ENCODE peak calls at places on chromosome 13, in five cellular contexts. P is brain microvascular endothelial cell; U is activated T-helper 1 cell treated with anti-CD3 and anti-CD28 coated beads, Interleukin-12 subunit alpha, Interleukin-12 subunit beta, Interleukin-2, Interleukin-4 antibody, amounts not matched to agents 30 ng/mL and 10 ng/mL and 1 ng/mL, durations not matched to agents 14 hours and 24 hours and 36 hours; L is testis; S is heart right ventricle. Y is an unnamed sample.

GRCh38 chr13:113552786-113553540 is 31.6 kb upstream of the TFDP1 start:
- DNase-seq in P (no peak), U (no peak), L (peak), S (no peak), Y (no peak)

GRCh38 chr13:110965038-110965754 is 50.3 kb upstream of the ANKRD10 start:
- DNase-seq in P (peak), U (peak), L (no peak), S (no peak), Y (peak)

GRCh38 chr13:32407854-32408253 is 20.1 kb downstream of the N4BP2L1 start:
- DNase-seq in P (no peak), U (no peak), L (no peak), S (no peak), Y (no peak)

GRCh38 chr13:30737511-30738342 is 2.4 kb downstream of the ALOX5AP start:
- DNase-seq in P (no peak), U (no peak), L (no peak), S (no peak), Y (no peak)

GRCh38 chr13:95357875-95358274 is 56.6 kb upstream of the ABCC4 start:
- DNase-seq in P (no peak), U (no peak), L (no peak), S (no peak), Y (no peak)

GRCh38 chr13:94947392-94947791 is 235.0 kb upstream of the SOX21 start:
- DNase-seq in P (no peak), U (no peak), L (no peak), S (no peak), Y (no peak)

GRCh38 chr13:77345150-77345780 is 18.4 kb upstream of the MYCBP2 start:
- DNase-seq in P (no peak), U (no peak), L (no peak), S (no peak), Y (no peak)

GRCh38 chr13:49330546-49330864 is 82.8 kb downstream of the CDADC1 start:
- DNase-seq in P (no peak), U (no peak), L (no peak), S (no peak), Y (no peak)

GRCh38 chr13:98749501-98749900 is 3.0 kb downstream of the SLC15A1 start:
- DNase-seq in P (no peak), U (no peak), L (no peak), S (no peak), Y (no peak)

GRCh38 chr13:45781553-45782326 is 69.8 kb downstream of the SIAH3 start:
- DNase-seq in P (no peak), U (no peak), L (peak), S (peak), Y (no peak)

GRCh38 chr13:27419333-27419732 is 5.1 kb upstream of the GTF3A start:
- DNase-seq in P (no peak), U (no peak), L (no peak), S (no peak), Y (no peak)

GRCh38 chr13:106513025-106513424 is 22.4 kb downstream of the EFNB2 start:
- DNase-seq in P (peak), U (no peak), L (no peak), S (no peak), Y (no peak)

GRCh38 chr13:45879666-45880065 is 28.1 kb upstream of the SIAH3 start:
- DNase-seq in P (no peak), U (no peak), L (no peak), S (peak), Y (no peak)

GRCh38 chr13:105328212-105328611 is 1207.2 kb downstream of the EFNB2 start:
- DNase-seq in P (no peak), U (no peak), L (no peak), S (no peak), Y (no peak)

GRCh38 chr13:69389899-69390298 is 717.7 kb upstream of the ATXN8OS start:
- DNase-seq in P (no peak), U (no peak), L (no peak), S (no peak), Y (no peak)

GRCh38 chr13:30017880-30018279 is 167.5 kb upstream of the UBL3 start:
- DNase-seq in P (no peak), U (no peak), L (no peak), S (no peak), Y (no peak)

GRCh38 chr13:33934936-33935510 is 117.1 kb downstream of the RFC3 start:
- DNase-seq in P (no peak), U (no peak), L (no peak), S (no peak), Y (no peak)

GRCh38 chr13:93249259-93249917 is 22.8 kb downstream of the GPC6 start:
- DNase-seq in P (peak), U (no peak), L (no peak), S (no peak), Y (no peak)

GRCh38 chr13:81487151-81487550 is 1146.2 kb upstream of the SPRY2 start:
- DNase-seq in P (peak), U (no peak), L (peak), S (no peak), Y (no peak)

GRCh38 chr13:112434937-112435523 is 58.9 kb downstream of the SPACA7 start:
- DNase-seq in P (no peak), U (no peak), L (no peak), S (no peak), Y (no peak)